ENCODE peak calls at places on chromosomes 4 and X, in eight cellular contexts. I, R, Y, E, U, D, O and J are unnamed samples. For H3K4me1, the result is how much of the 10 kb centered on the place peaks cover.

GRCh38 chr4:132683957-132684356 is 465.1 kb upstream of the PCDH10 start:
- DNase-seq in Y (no peak), E (no peak), I (no peak), U (no peak), O (no peak), D (no peak), R (no peak), J (no peak)

GRCh38 chr4:130468340-130468739 is 1372.4 kb downstream of the C4orf33 start:
- DNase-seq in I (no peak), R (no peak), Y (no peak), E (no peak), O (no peak), U (no peak), D (no peak), J (no peak)

GRCh38 chr4:109752545-109752944 is 22.7 kb upstream of the PLA2G12A start:
- DNase-seq in I (no peak), O (no peak), Y (no peak), U (no peak), R (no peak), E (no peak), D (no peak), J (no peak)

GRCh38 chr4:145703850-145704528 is 24.0 kb downstream of the C4orf51 start:
- DNase-seq in U (no peak), I (no peak), E (no peak), R (no peak), O (peak), Y (no peak), D (no peak), J (no peak)

GRCh38 chrX:132209527-132209926 is 9.7 kb downstream of the RAP2C start:
- DNase-seq in R (no peak), O (no peak), D (no peak), U (no peak), Y (no peak), E (no peak), I (no peak), J (no peak)

GRCh38 chrX:56232221-56233082 is at the start of gene KLF8:
- DNase-seq in Y (peak), E (peak), R (peak), U (no peak), D (peak), I (peak), O (peak), J (peak)

GRCh38 chr4:85514783-85515182 is 39.8 kb downstream of the ARHGAP24 start:
- DNase-seq in U (no peak), Y (no peak), E (no peak), I (no peak), D (no peak), R (no peak), O (no peak), J (no peak)

GRCh38 chrX:75303795-75304194 is 29.9 kb downstream of the UPRT start:
- DNase-seq in O (no peak), R (no peak), D (no peak), I (no peak), U (no peak), E (no peak), Y (no peak), J (no peak)

GRCh38 chrX:108020631-108021030 is 24.2 kb upstream of the VSIG1 start:
- DNase-seq in Y (no peak), O (no peak), I (no peak), E (no peak), U (peak), R (no peak), D (no peak), J (no peak)

GRCh38 chr4:135515295-135515694 is 1313.7 kb upstream of the PABPC4L start:
- DNase-seq in Y (no peak), U (no peak), I (no peak), R (no peak), D (no peak), O (no peak), E (no peak), J (no peak)

GRCh38 chr4:127604949-127605709 is 27.6 kb upstream of the INTU start:
- DNase-seq in I (no peak), D (peak), R (no peak), O (no peak), Y (no peak), E (no peak), U (peak), J (no peak)

GRCh38 chr4:58649236-58649635 is 1539.1 kb upstream of the IGFBP7 start:
- DNase-seq in D (no peak), I (no peak), O (no peak), E (no peak), R (no peak), Y (no peak), U (no peak), J (no peak)

GRCh38 chrX:40867352-40867751 is 132.0 kb upstream of the MED14 start:
- DNase-seq in E (no peak), D (no peak), I (no peak), Y (no peak), U (peak), R (no peak), O (no peak), J (peak)

GRCh38 chr4:158870282-158871049 is 101.6 kb downstream of the FNIP2 start:
- DNase-seq in D (peak), O (no peak), R (no peak), Y (no peak), E (no peak), U (no peak), I (no peak), J (no peak)

DNA sequence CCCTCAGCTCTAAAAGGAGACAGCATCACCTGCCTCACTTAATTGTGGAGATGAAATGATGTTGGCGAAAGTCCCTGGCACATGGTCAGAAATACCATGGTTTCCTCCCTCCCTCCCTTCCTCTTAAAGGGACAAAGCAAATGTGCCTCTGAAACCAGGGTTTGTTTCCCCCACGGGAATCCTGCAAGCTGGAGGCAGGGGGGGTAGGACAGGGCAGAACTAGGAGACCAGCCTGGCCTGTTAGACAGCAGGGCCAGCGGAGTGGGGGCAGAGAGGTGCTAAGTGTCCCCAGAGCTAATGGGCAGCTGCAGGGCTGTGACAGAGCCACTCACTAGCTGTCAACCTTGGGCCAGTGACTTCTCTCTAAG is 5.7 kb downstream of the RTL5 start:
- DNase-seq in Y (no peak), O (no peak), E (no peak), D (no peak), I (no peak), R (peak), U (no peak), J (no peak)
- H3K4me1 ChIP-seq in Y (under half), O (under half), E (under half), D (under half), I (under half), R (under half), U (under half), J (under half)

DNA sequence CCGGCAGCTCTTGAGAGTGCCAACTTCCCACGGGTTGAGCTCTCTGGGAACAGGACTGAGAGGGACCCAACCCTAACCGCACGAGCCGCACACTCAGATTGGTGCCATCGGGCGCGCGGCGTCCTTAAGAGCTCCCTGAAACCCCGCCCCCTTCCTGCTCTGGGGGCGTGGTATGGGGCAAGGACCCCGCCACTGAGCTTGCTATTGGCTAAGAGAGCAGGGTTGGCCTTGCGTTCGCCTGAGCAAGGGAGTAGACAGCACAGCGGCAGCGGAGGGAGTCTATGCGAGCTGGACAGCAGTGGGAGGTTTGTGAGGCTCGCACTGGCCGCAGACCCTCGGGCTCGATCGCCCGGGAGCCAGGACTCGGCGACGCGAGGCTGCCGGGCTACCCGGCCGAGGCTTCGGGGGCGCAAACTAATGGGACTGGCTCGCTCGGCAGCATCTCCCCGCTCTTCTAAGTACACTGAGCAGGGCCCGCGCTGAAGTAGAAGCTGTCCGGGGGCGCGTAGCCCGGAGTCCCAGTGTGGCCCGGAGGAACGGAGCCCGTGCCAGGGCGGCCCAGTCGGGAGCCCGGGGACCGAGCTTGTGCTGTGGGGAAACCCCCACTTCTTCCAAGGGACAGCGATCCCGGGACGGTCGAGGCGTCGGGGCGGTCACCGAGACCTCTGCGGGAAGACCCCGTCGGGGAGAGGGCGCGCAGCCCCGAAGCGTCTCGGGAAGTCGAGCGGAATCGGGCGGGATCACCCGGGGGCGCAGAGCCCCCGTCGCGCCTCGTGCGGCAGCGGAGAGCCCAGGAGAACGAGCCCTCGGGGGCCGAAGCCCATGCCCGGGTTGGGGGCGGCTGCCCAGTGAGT is at the start of gene EFNB1:
- DNase-seq in O (peak), R (peak), D (peak), E (peak), Y (peak), I (peak), U (peak), J (peak)
- TF ChIP-seq POLR2A in O (peak), R (peak), D (no peak), E (no peak), Y (peak), I (peak), U (peak), J (peak)

GRCh38 chr4:123599061-123599919 is 202.7 kb downstream of the SPRY1 start:
- DNase-seq in E (no peak), U (no peak), O (no peak), D (no peak), Y (no peak), R (peak), I (no peak), J (no peak)
- H3K27ac ChIP-seq in E (peak), U (peak), O (no peak), D (no peak), Y (peak), R (peak), I (peak), J (peak)

GRCh38 chr4:38073596-38074234 is 113.5 kb downstream of the PTTG2 start:
- DNase-seq in I (no peak), Y (no peak), O (no peak), U (no peak), R (no peak), D (no peak), E (no peak), J (no peak)
- H3K4me1 ChIP-seq in I (half or more), Y (under half), O (under half), U (under half), R (under half), D (under half), E (under half), J (under half)

GRCh38 chrX:103664363-103664762 is 22.1 kb downstream of the MORF4L2 start:
- DNase-seq in E (no peak), D (peak), U (no peak), Y (no peak), I (no peak), O (no peak), R (no peak), J (peak)
- TF ChIP-seq POLR2A in E (no peak), D (no peak), U (no peak), Y (no peak), I (no peak), O (no peak), R (no peak), J (no peak)

DNA sequence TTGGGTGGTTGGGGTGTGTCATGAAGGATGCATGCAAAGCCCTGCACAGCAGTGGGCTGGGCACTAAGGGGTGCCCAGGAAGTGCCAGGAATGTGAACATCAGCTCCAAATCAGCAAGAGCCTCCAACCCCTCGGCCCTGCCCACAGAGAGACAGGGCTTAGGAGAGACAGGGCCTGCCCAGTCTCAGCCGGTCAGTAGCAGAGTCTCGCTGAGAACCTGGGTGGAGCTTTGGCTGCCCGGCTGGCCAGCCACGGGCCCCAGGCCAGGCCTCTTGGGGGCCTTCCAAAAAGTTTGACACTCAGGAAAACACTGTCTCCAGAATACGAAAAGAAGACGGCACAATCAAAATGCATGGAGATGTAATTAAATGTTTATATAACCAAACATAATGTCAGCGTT is 4.3 kb upstream of the MXD4 start:
- DNase-seq in Y (no peak), D (no peak), O (peak), U (no peak), E (peak), R (peak), I (no peak), J (peak)
- H3K27ac ChIP-seq in Y (no peak), D (no peak), O (peak), U (no peak), E (peak), R (peak), I (peak), J (no peak)

DNA sequence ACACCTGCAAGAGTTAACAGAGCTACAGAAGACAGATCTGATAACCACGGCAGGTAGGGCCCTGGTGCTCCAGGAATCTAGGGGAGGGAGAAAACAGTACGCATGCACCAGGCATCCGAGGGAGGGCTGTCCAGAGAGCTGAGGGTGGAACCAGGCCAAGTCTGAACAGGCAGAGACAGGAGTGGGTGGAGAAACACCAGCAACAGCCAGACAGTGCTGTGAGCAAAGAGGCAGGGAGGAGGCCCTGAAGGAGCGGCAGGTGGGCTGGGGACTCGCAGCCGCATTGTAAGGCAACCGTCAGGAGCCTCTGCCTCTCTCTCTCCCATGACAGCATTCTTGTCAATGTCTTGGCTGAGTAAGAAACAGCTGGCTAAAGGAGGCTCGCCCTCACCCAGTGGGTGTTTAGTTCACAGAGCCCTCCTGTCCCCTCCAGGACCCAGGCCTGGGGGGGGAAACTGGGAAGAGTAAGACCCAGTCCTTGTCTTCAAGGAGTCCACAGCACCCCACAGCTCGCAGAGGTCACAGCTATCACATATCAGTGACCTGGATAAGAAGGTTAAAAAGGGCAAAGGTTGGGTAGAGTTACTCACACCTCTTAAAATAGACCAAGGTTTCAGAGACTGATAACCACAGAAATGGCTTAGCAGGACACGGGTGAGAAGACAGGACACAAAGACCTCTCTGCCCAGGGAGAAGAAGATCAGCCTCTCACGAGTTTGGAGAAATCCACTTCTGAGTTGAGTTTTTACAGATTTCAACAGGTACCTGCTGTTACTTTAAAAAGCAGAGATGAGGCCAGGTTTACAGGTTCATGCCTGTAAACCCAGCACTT is 10.5 kb downstream of the ACSL1 start:
- DNase-seq in Y (peak), O (peak), I (peak), U (no peak), R (peak), D (no peak), E (no peak), J (peak)
- H3K4me1 ChIP-seq in Y (under half), O (under half), I (under half), U (half or more), R (under half), D (under half), E (under half), J (under half)

DNA sequence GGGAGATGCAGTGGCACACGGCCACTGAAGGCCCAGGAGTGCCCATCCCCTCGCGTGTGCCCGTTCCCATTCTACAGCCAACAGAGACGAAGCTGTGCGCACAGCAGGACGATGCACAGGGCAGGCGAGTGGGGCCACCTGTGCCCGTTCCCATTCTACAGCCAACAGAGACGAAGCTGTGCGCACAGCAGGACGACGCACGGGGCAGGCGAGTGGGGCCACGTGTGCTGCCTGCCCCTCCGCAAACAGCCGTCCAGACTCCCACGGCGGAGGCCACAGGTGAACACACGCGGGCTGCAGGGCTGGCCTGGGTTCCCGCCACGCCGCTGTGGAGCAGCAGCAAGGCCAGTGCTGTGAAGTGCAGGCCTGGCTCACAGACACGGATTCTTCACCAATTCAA is 32.0 kb downstream of the GAK start:
- DNase-seq in R (no peak), O (no peak), D (no peak), Y (no peak), U (no peak), I (no peak), E (peak), J (peak)
- TF ChIP-seq POLR2A in R (no peak), O (no peak), D (no peak), Y (no peak), U (no peak), I (no peak), E (no peak), J (no peak)